ENCODE peak calls at places on chromosomes 1 and 21, in eight cellular contexts. Y is T-helper 2 cell, D is mucosa of descending colon, Q is fibroblast of the conjunctiva, M is head of caudate nucleus, B is sciatic nerve, G is hepatic stellate cell, C is cardiac muscle cell. F is an unnamed sample.

GRCh38 chr1:202286622-202287097 is 55.1 kb downstream of the UBE2T start:
- DNase-seq in Y (no peak), D (no peak), Q (no peak), M (no peak), B (no peak), G (peak; percentile 83), C (peak; percentile 62), F (no peak)

GRCh38 chr1:39754906-39755504 is 16.1 kb downstream of the OXCT2 start:
- DNase-seq in Y (no peak), D (no peak), Q (no peak), M (no peak), B (no peak), G (no peak), C (no peak), F (no peak)

GRCh38 chr1:44949286-44949685 is 37.1 kb downstream of the EIF2B3 start:
- DNase-seq in Y (no peak), D (no peak), Q (no peak), M (no peak), B (no peak), G (no peak), C (no peak), F (no peak)

GRCh38 chr1:25017436-25018109 is 87.5 kb upstream of the RUNX3 start:
- DNase-seq in Y (no peak), D (peak; percentile 22), Q (no peak), M (no peak), B (no peak), G (peak; percentile 26), C (no peak), F (no peak)

GRCh38 chr21:46049890-46050650 is 47.8 kb upstream of the COL6A2 start:
- DNase-seq in Y (no peak), D (no peak), Q (no peak), M (no peak), B (peak; percentile 67), G (no peak), C (no peak), F (peak; percentile 89)

GRCh38 chr1:110065841-110066240 is 4.6 kb downstream of the ALX3 start:
- DNase-seq in Y (no peak), D (no peak), Q (no peak), M (no peak), B (no peak), G (no peak), C (no peak), F (no peak)

GRCh38 chr1:84862810-84863251 is 30.2 kb downstream of the LPAR3 start:
- DNase-seq in Y (peak; percentile 79), D (no peak), Q (no peak), M (no peak), B (no peak), G (no peak), C (no peak), F (no peak)

GRCh38 chr1:30611741-30612309 is 111.6 kb downstream of the MATN1 start:
- DNase-seq in Y (no peak), D (no peak), Q (no peak), M (no peak), B (no peak), G (no peak), C (peak; percentile 65), F (no peak)

GRCh38 chr1:203442821-203443220 is 32.8 kb upstream of the PRELP start:
- DNase-seq in Y (no peak), D (no peak), Q (no peak), M (no peak), B (no peak), G (no peak), C (no peak), F (no peak)

GRCh38 chr1:28308750-28309149 is 20.1 kb upstream of the MED18 start:
- DNase-seq in Y (no peak), D (no peak), Q (no peak), M (no peak), B (no peak), G (no peak), C (no peak), F (no peak)

GRCh38 chr1:18103788-18104421 is 3.7 kb upstream of the IGSF21 start:
- DNase-seq in Y (no peak), D (no peak), Q (no peak), M (no peak), B (no peak), G (no peak), C (no peak), F (no peak)

GRCh38 chr1:168636200-168636599 is 59.8 kb downstream of the XCL1 start:
- DNase-seq in Y (no peak), D (no peak), Q (no peak), M (no peak), B (no peak), G (no peak), C (no peak), F (no peak)

GRCh38 chr1:109620396-109620817 is 770 bp downstream of the AMPD2 start:
- DNase-seq in Y (no peak), D (peak; percentile 63), Q (no peak), M (no peak), B (no peak), G (peak; percentile 86), C (peak; percentile 46), F (no peak)

GRCh38 chr1:230144765-230145504 is 77.9 kb downstream of the GALNT2 start:
- DNase-seq in Y (no peak), D (no peak), Q (no peak), M (no peak), B (no peak), G (no peak), C (no peak), F (no peak)

GRCh38 chr1:210446479-210446878 is 117.8 kb downstream of the HHAT start:
- DNase-seq in Y (peak; percentile 59), D (no peak), Q (no peak), M (peak; percentile 78), B (no peak), G (no peak), C (no peak), F (no peak)

GRCh38 chr1:113248494-113248893 is 141.8 kb upstream of the MAGI3 start:
- DNase-seq in Y (no peak), D (no peak), Q (no peak), M (no peak), B (no peak), G (no peak), C (no peak), F (no peak)

GRCh38 chr1:186476306-186477040 is 15.6 kb upstream of the PDC start:
- DNase-seq in Y (no peak), D (no peak), Q (no peak), M (no peak), B (no peak), G (peak; percentile 24), C (no peak), F (no peak)

GRCh38 chr1:242824435-242824834 is 299.9 kb upstream of the PLD5 start:
- DNase-seq in Y (no peak), D (no peak), Q (peak; percentile 21), M (no peak), B (no peak), G (no peak), C (no peak), F (no peak)

GRCh38 chr1:15205586-15206346 is 41.3 kb upstream of the FHAD1 start:
- DNase-seq in Y (no peak), D (no peak), Q (no peak), M (no peak), B (no peak), G (no peak), C (no peak), F (no peak)

GRCh38 chr1:32291145-32291707 is 657 bp upstream of the HDAC1 start:
- DNase-seq in Y (no peak), D (no peak), Q (no peak), M (no peak), B (no peak), G (peak; percentile 67), C (no peak), F (no peak)

GRCh38 chr21:31710586-31710985 is 21.3 kb downstream of the SCAF4 start:
- DNase-seq in Y (no peak), D (no peak), Q (peak; percentile 33), M (no peak), B (no peak), G (peak; percentile 26), C (no peak), F (no peak)

GRCh38 chr1:80153762-80154555 is 1147.4 kb upstream of the ADGRL4 start:
- DNase-seq in Y (no peak), D (no peak), Q (no peak), M (no peak), B (no peak), G (no peak), C (no peak), F (no peak)

GRCh38 chr1:102790997-102791396 is 317.3 kb downstream of the COL11A1 start:
- DNase-seq in Y (no peak), D (no peak), Q (no peak), M (no peak), B (no peak), G (no peak), C (no peak), F (no peak)

GRCh38 chr1:207711285-207711684 is 40.6 kb upstream of the CD46 start:
- DNase-seq in Y (no peak), D (no peak), Q (no peak), M (no peak), B (no peak), G (peak; percentile 18), C (no peak), F (no peak)

GRCh38 chr1:189311915-189312314 is 1165.7 kb downstream of the BRINP3 start:
- DNase-seq in Y (no peak), D (no peak), Q (no peak), M (no peak), B (no peak), G (no peak), C (no peak), F (no peak)

GRCh38 chr1:151443846-151444790 is 15.2 kb downstream of the POGZ start:
- DNase-seq in Y (peak; percentile 45), D (no peak), Q (peak; percentile 78), M (no peak), B (no peak), G (peak; percentile 81), C (peak; percentile 78), F (no peak)

GRCh38 chr1:6245086-6245868 is 1.3 kb downstream of the HES3 start:
- DNase-seq in Y (peak; percentile 61), D (peak; percentile 81), Q (peak; percentile 61), M (peak; percentile 79), B (peak; percentile 87), G (peak; percentile 91), C (peak; percentile 92), F (no peak)

GRCh38 chr21:40562603-40563002 is 284.4 kb downstream of the DSCAM start:
- DNase-seq in Y (no peak), D (no peak), Q (no peak), M (no peak), B (no peak), G (no peak), C (no peak), F (no peak)

GRCh38 chr1:167668108-167668507 is 38.1 kb downstream of the RCSD1 start:
- DNase-seq in Y (no peak), D (no peak), Q (no peak), M (no peak), B (no peak), G (no peak), C (no peak), F (no peak)

GRCh38 chr21:45073301-45074047 is 906 bp upstream of the ADARB1 start:
- DNase-seq in Y (no peak), D (no peak), Q (no peak), M (peak; percentile 57), B (no peak), G (peak; percentile 50), C (peak; percentile 59), F (peak; percentile 89)

GRCh38 chr1:45925728-45926287 is 122.4 kb downstream of the MAST2 start:
- DNase-seq in Y (no peak), D (no peak), Q (no peak), M (no peak), B (no peak), G (no peak), C (no peak), F (no peak)

GRCh38 chr1:39898648-39899603 is 2.8 kb downstream of the MYCL start:
- DNase-seq in Y (no peak), D (peak; percentile 51), Q (peak; percentile 30), M (peak; percentile 83), B (no peak), G (peak; percentile 76), C (peak; percentile 84), F (no peak)

GRCh38 chr1:12594966-12595838 is 22.8 kb downstream of the DHRS3 start:
- DNase-seq in Y (no peak), D (peak; percentile 80), Q (no peak), M (peak; percentile 73), B (peak; percentile 87), G (peak; percentile 76), C (peak; percentile 71), F (no peak)

GRCh38 chr1:59999746-60000145 is 73.2 kb upstream of the CYP2J2 start:
- DNase-seq in Y (no peak), D (no peak), Q (no peak), M (no peak), B (no peak), G (no peak), C (no peak), F (no peak)